ENCODE peak calls at places on chromosomes 7 and 10, in five cellular contexts. E is uterus, F is A549, C is breast epithelium, H is Peyer's patch. B is an unnamed sample.
A peak's percentile ranks its signal among the peaks of the same experiment; 100 is the strongest.

GRCh38 chr7:128904381-128905197 is 5.9 kb downstream of the KCP start:
- DNase-seq in F (peak; percentile 56), C (no peak), H (no peak), E (no peak), B (peak; percentile 66)

GRCh38 chr7:97480700-97481410 is 251.0 kb upstream of the TAC1 start:
- DNase-seq in H (no peak), C (no peak), E (no peak), F (no peak), B (no peak)

GRCh38 chr7:52648903-52649302 is 386.5 kb upstream of the POM121L12 start:
- DNase-seq in H (no peak), C (no peak), F (no peak), E (no peak), B (no peak)

GRCh38 chr10:3716093-3716492 is 68.9 kb downstream of the KLF6 start:
- DNase-seq in F (no peak), E (no peak), C (no peak), H (no peak), B (no peak)

GRCh38 chr10:66931949-66932343 is 6.1 kb downstream of the LRRTM3 start:
- DNase-seq in C (no peak), F (no peak), E (no peak), H (no peak), B (no peak)

GRCh38 chr10:127563718-127564553 is 14.8 kb downstream of the NPS start:
- DNase-seq in H (no peak), C (no peak), E (no peak), F (peak; percentile 19), B (peak; percentile 17)

GRCh38 chr7:155824195-155824915 is 12.1 kb upstream of the SHH start:
- DNase-seq in E (no peak), H (no peak), C (no peak), F (no peak), B (no peak)

GRCh38 chr10:33302188-33302829 is 32.2 kb downstream of the NRP1 start:
- DNase-seq in E (no peak), H (no peak), F (no peak), C (no peak), B (no peak)

GRCh38 chr10:114716811-114717404 is 58.8 kb upstream of the ABLIM1 start:
- DNase-seq in E (no peak), C (no peak), F (no peak), H (no peak), B (no peak)

GRCh38 chr7:129502708-129503685 is 666 bp downstream of the SMKR1 start:
- DNase-seq in C (no peak), E (no peak), F (peak; percentile 21), H (peak; percentile 18), B (no peak)

GRCh38 chr7:46072722-46073121 is 151.7 kb upstream of the IGFBP3 start:
- DNase-seq in H (no peak), E (no peak), C (no peak), F (no peak), B (no peak)

GRCh38 chr7:81691199-81691821 is 78.5 kb downstream of the HGF start:
- DNase-seq in F (no peak), C (no peak), E (no peak), H (no peak), B (no peak)

GRCh38 chr10:71031601-71032000 is 143.2 kb upstream of the PCBD1 start:
- DNase-seq in H (no peak), C (no peak), F (no peak), E (no peak), B (no peak)

GRCh38 chr7:77442631-77443420 is 26.7 kb upstream of the GSAP start:
- DNase-seq in H (no peak), C (no peak), F (no peak), E (no peak), B (no peak)

GRCh38 chr7:18408461-18408860 is 87.1 kb upstream of the HDAC9 start:
- DNase-seq in C (no peak), F (no peak), E (peak; percentile 46), H (no peak), B (no peak)

GRCh38 chr7:92781117-92781720 is 55.2 kb downstream of the CDK6 start:
- DNase-seq in F (peak; percentile 45), E (peak; percentile 43), C (no peak), H (no peak), B (no peak)

GRCh38 chr10:49592726-49593563 is 17.2 kb upstream of the SLC18A3 start:
- DNase-seq in C (no peak), E (peak; percentile 24), H (peak; percentile 38), F (peak; percentile 62), B (peak; percentile 36)

GRCh38 chr10:61750943-61751471 is 88.3 kb downstream of the CABCOCO1 start:
- DNase-seq in F (peak; percentile 59), E (peak; percentile 34), H (peak; percentile 79), C (peak; percentile 32), B (peak; percentile 77)

GRCh38 chr7:141695803-141696289 is 6.1 kb downstream of the DENND11 start:
- DNase-seq in C (no peak), F (peak; percentile 71), H (no peak), E (no peak), B (no peak)

GRCh38 chr10:131753336-131753735 is 147.5 kb upstream of the PPP2R2D start:
- DNase-seq in F (no peak), H (no peak), C (no peak), E (no peak), B (no peak)

GRCh38 chr7:153320728-153321127 is 561.2 kb downstream of the ACTR3B start:
- DNase-seq in H (no peak), F (no peak), C (no peak), E (peak; percentile 28), B (no peak)

GRCh38 chr7:111486472-111487142 is 75.7 kb downstream of the IMMP2L start:
- DNase-seq in C (no peak), E (no peak), H (no peak), F (peak; percentile 74), B (peak; percentile 76)

GRCh38 chr10:9188022-9188810 is 1133.7 kb downstream of the GATA3 start:
- DNase-seq in C (no peak), E (no peak), H (no peak), F (peak; percentile 6), B (no peak)

GRCh38 chr10:124200011-124200410 is 106.6 kb upstream of the CHST15 start:
- DNase-seq in C (no peak), F (no peak), H (no peak), E (no peak), B (no peak)

GRCh38 chr10:35075228-35075627 is 14.9 kb downstream of the CUL2 start:
- DNase-seq in F (no peak), E (no peak), H (no peak), C (no peak), B (no peak)

GRCh38 chr10:132783165-132783736 is 2.7 kb downstream of the NKX6-2 start:
- DNase-seq in E (no peak), C (no peak), H (no peak), F (no peak), B (no peak)

GRCh38 chr7:36602975-36603887 is 121.1 kb downstream of the AOAH start:
- DNase-seq in F (no peak), E (no peak), C (no peak), H (no peak), B (no peak)

GRCh38 chr7:26860361-26860760 is 4.0 kb downstream of the SKAP2 start:
- DNase-seq in H (no peak), E (no peak), C (peak; percentile 34), F (peak; percentile 71), B (no peak)

GRCh38 chr7:24920702-24921679 is 59.0 kb downstream of the OSBPL3 start:
- DNase-seq in H (no peak), C (no peak), E (no peak), F (no peak), B (peak; percentile 26)

GRCh38 chr10:127798116-127798515 is 61.1 kb downstream of the FOXI2 start:
- DNase-seq in H (no peak), C (no peak), F (no peak), E (no peak), B (no peak)

GRCh38 chr10:98242823-98243222 is 25.2 kb downstream of the LOXL4 start:
- DNase-seq in C (no peak), E (no peak), F (peak; percentile 19), H (no peak), B (peak; percentile 45)

GRCh38 chr7:30717181-30717580 is 34.8 kb upstream of the INMT start:
- DNase-seq in E (no peak), H (no peak), C (no peak), F (peak; percentile 27), B (no peak)

GRCh38 chr10:11870461-11870780 is 47.3 kb downstream of the PROSER2 start:
- DNase-seq in C (no peak), F (no peak), H (no peak), E (no peak), B (no peak)

GRCh38 chr7:103811997-103812396 is 177.5 kb downstream of the RELN start:
- DNase-seq in F (no peak), H (no peak), E (no peak), C (no peak), B (no peak)

GRCh38 chr10:42876476-42876875 is 93.9 kb downstream of the BMS1 start:
- DNase-seq in H (no peak), E (no peak), F (no peak), C (no peak), B (no peak)

GRCh38 chr10:59366310-59366709 is 4.0 kb upstream of the FAM13C start:
- DNase-seq in F (no peak), H (no peak), E (peak; percentile 43), C (no peak), B (no peak)
- TF ChIP-seq POLR2A in F (no peak), H (no peak), E (no peak), C (no peak), B (no peak)

GRCh38 chr7:119974972-119975371 is 298.0 kb upstream of the KCND2 start:
- DNase-seq in C (no peak), E (no peak), F (no peak), H (no peak), B (no peak)
- TF ChIP-seq POLR2A in C (no peak), E (no peak), F (no peak), H (no peak), B (no peak)

GRCh38 chr10:19707376-19707775 is 108.9 kb upstream of the PLXDC2 start:
- DNase-seq in F (no peak), H (no peak), C (no peak), E (no peak), B (no peak)
- TF ChIP-seq POLR2A in F (no peak), H (no peak), C (no peak), E (no peak), B (no peak)

DNA sequence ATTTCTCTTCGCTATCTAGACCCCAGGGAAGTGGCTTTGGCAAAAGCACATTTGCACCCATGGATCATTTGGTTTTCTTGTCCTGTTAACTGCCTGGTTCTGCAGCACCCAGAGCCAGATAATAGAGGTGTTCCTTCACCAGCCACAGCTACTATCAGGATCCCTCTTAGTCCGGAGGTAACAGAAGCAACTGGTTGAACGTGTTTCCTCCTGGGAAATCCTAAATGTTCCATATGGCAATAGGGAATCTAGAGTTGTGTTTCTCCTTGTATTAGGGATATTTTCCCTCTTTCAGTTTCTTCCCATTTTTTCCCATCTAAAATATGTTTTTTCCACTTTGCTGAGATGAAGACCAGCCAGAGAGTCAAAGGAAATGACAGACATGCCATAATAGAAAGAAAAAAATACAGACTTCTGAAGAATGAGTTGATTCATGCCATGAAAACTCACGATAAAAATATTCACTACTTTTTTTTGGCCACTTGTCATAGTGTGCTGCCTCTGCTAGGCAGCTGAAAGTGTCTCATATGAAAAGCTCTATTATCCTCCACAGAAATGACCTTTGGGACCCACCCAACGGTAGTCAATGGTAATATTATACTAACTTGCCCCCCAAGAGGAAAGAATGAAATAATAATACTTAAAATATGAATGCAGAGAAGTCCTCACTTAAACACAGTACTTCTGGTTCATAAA is 472.8 kb downstream of the KCNMA1 start:
- DNase-seq in E (no peak), C (no peak), H (no peak), F (no peak), B (no peak)
- TF ChIP-seq POLR2A in E (no peak), C (no peak), H (no peak), F (no peak), B (no peak)